ENCODE peak calls at places on chromosomes 1 and 21, in eight cellular contexts. N is lower lobe of right lung, V is RWPE1, M is mesendoderm, O is endothelial cell, U is H1, E is memory B cell, F is T-cell. S is an unnamed sample.

GRCh38 chr21:25571726-25572121 is 35.6 kb downstream of the MRPL39 start:
- DNase-seq in E (no peak), O (no peak), N (no peak), U (no peak), F (no peak), M (no peak), V (no peak), S (no peak)

GRCh38 chr1:85322655-85323054 is 46.2 kb upstream of the BCL10 start:
- DNase-seq in V (no peak), M (no peak), F (no peak), O (no peak), E (no peak), N (no peak), U (no peak), S (no peak)

GRCh38 chr1:44554706-44555105 is 119.6 kb downstream of the TMEM53 start:
- DNase-seq in V (peak; percentile 63), U (no peak), F (no peak), E (no peak), N (no peak), M (no peak), O (no peak), S (no peak)

GRCh38 chr1:44924835-44925464 is 61.4 kb downstream of the EIF2B3 start:
- DNase-seq in F (no peak), O (no peak), E (no peak), V (peak; percentile 70), M (peak; percentile 25), U (no peak), N (no peak), S (peak; percentile 18)

GRCh38 chr1:239987103-239987745 is 104.5 kb upstream of the FMN2 start:
- DNase-seq in E (no peak), F (peak; percentile 4), N (peak; percentile 55), V (no peak), M (peak; percentile 32), U (no peak), O (peak; percentile 26), S (peak; percentile 80)

GRCh38 chr1:6581561-6582305 is 1.9 kb downstream of the ZBTB48 start:
- DNase-seq in V (peak; percentile 73), O (no peak), U (no peak), N (peak; percentile 70), E (no peak), F (peak; percentile 23), M (no peak), S (no peak)

GRCh38 chr1:162165528-162165927 is 96.0 kb downstream of the NOS1AP start:
- DNase-seq in F (no peak), V (no peak), O (no peak), N (no peak), U (no peak), E (no peak), M (no peak), S (no peak)

GRCh38 chr1:52659356-52659755 is 26.4 kb downstream of the SHISAL2A start:
- DNase-seq in V (peak; percentile 60), O (no peak), U (no peak), M (peak; percentile 39), E (no peak), N (no peak), F (no peak), S (no peak)

GRCh38 chr1:94237291-94238226 is at the start of gene ARHGAP29:
- DNase-seq in E (peak; percentile 24), V (peak; percentile 84), N (peak; percentile 89), F (peak; percentile 12), U (no peak), O (peak; percentile 94), M (peak; percentile 95), S (peak; percentile 89)

GRCh38 chr1:232990729-232991128 is 40.3 kb downstream of the NTPCR start:
- DNase-seq in O (no peak), E (no peak), F (no peak), M (no peak), N (no peak), U (no peak), V (no peak), S (no peak)

GRCh38 chr1:154961207-154961496 is 430 bp downstream of the PYGO2 start:
- DNase-seq in M (peak; percentile 87), N (no peak), O (no peak), F (no peak), U (no peak), E (no peak), V (no peak), S (peak; percentile 97)